ENCODE peak calls at places on chromosomes 2 and 18, in six cellular contexts. V, Z, F, I, S and K are unnamed samples.

GRCh38 chr2:177397501-177398289 is 5.1 kb downstream of the AGPS start:
- DNase-seq in V (no peak), Z (no peak), F (no peak), I (no peak), S (no peak), K (no peak)

GRCh38 chr2:101432411-101433181 is 42.3 kb downstream of the RFX8 start:
- DNase-seq in V (no peak), Z (no peak), F (no peak), I (no peak), S (no peak), K (no peak)

GRCh38 chr2:41621578-41621977 is 426.2 kb upstream of the PKDCC start:
- DNase-seq in V (no peak), Z (no peak), F (no peak), I (no peak), S (no peak), K (no peak)

GRCh38 chr18:73774836-73775509 is 372.7 kb downstream of the FBXO15 start:
- DNase-seq in V (no peak), Z (no peak), F (no peak), I (no peak), S (no peak), K (peak)

GRCh38 chr2:229896857-229897256 is 25.0 kb downstream of the TRIP12 start:
- DNase-seq in V (no peak), Z (no peak), F (no peak), I (no peak), S (no peak), K (no peak)

GRCh38 chr2:236345081-236345714 is 81.0 kb upstream of the ASB18 start:
- DNase-seq in V (no peak), Z (no peak), F (no peak), I (no peak), S (no peak), K (no peak)

GRCh38 chr2:160868891-160869290 is 291.3 kb upstream of the TANK start:
- DNase-seq in V (no peak), Z (no peak), F (no peak), I (no peak), S (no peak), K (no peak)

GRCh38 chr2:183389546-183390080 is 265.4 kb downstream of the NUP35 start:
- DNase-seq in V (no peak), Z (no peak), F (no peak), I (no peak), S (no peak), K (no peak)

GRCh38 chr2:191049728-191050639 is 36.0 kb upstream of the STAT1 start:
- DNase-seq in V (no peak), Z (no peak), F (no peak), I (peak), S (no peak), K (no peak)

GRCh38 chr2:174984561-174984960 is 20.6 kb downstream of the CHN1 start:
- DNase-seq in V (no peak), Z (no peak), F (no peak), I (no peak), S (no peak), K (no peak)

GRCh38 chr2:128603411-128603924 is 284.8 kb upstream of the HS6ST1 start:
- DNase-seq in V (no peak), Z (no peak), F (no peak), I (no peak), S (no peak), K (no peak)

GRCh38 chr18:6271585-6271984 is 143.1 kb downstream of the L3MBTL4 start:
- DNase-seq in V (no peak), Z (no peak), F (no peak), I (no peak), S (no peak), K (no peak)

DNA sequence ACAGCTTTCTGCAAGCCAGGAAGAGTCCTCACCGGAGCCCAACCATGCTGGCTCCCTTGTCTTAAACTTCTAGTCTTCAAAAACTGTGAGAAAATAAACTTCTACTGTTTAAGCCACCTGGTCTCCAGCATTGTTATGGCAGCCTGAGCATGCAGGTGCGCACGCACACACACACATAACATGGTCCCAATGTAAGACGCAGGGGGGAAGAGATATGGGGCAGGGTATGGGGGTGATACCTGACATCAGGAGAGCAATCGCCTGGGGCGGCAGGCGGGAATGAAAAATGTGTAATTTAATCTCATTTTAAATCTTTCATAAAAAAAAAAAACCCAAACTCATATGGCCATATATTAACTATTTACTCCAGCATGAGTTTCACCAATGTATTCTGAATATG is 18.0 kb downstream of the HJURP start:
- DNase-seq in V (no peak), Z (no peak), F (no peak), I (no peak), S (no peak), K (no peak)
- TF ChIP-seq JUND in V (no peak), Z (no peak), F (no peak), I (no peak), S (no peak), K (no peak)

DNA sequence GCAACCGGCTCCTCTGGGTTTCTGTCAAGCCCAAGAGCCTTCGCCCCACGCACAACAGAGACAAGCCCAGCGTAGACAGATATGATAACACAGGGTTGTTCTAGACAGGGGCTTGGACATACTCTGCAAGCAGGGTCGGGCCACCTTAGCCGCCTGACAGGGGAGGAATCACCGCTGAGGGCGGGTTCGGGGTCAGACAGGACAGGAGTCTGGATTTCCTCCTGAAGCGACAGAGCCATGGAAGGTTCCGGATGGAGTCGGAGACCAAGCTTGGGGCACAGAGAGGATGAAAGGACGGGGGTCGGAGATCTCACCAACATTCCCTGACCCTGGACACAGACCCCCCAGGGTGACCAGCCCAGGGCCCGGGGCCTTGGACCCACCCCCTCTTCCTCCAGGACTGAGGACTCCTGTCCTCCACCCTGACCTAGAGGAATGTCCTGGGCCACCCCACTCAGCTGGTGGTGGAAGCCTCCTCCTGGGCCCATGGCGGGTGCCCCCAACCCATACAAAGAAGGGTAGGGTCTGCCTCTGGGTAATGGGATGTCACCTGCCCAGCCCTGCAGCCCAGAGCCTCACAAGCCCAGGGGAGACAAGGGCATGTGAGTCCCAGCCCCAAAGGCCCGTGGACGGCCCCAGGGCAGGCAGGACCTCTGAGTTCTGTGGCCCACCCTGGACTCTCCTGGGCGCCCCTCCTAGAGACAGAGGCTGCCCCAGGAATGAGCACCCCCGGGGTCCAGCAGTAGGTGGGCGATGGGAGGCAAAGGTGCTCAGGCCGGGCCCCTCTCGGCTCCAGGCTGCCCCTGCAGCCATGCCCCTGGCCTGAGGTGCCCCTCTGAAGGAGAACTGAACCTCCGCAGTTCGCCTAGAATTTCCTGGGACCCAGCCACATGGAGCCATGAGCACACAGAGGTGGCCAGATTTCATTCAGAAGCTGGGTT is 44.1 kb upstream of the GPC1 start:
- DNase-seq in V (no peak), Z (no peak), F (no peak), I (no peak), S (no peak), K (no peak)
- TF ChIP-seq JUND in V (no peak), Z (no peak), F (no peak), I (no peak), S (no peak), K (no peak)

DNA sequence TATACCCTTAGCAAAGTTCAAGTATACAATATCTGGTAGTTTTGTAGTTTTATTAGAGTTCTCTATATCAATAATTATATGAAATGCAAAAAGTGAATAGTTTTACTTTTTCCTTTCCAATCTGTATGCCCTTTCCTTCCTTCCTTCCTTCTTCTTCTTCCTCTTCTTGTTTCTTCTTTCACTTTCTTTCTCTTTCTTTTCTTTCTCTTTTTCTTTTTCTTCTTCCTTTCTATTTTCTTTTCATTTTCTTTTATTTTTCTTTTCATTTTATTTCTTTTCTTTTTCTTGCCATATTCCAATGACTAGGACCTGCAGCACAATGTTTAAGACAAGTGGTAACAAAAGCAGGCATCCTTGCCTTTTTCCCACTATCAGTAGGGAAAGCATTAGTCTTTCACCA is 59.8 kb downstream of the CCDC68 start:
- DNase-seq in V (no peak), Z (no peak), F (no peak), I (no peak), S (no peak), K (no peak)
- TF ChIP-seq JUND in V (no peak), Z (no peak), F (no peak), I (no peak), S (no peak), K (no peak)

GRCh38 chr2:39413063-39413722 is 23.9 kb downstream of the MAP4K3 start:
- DNase-seq in V (no peak), Z (no peak), F (no peak), I (no peak), S (no peak), K (no peak)
- TF ChIP-seq JUND in V (no peak), Z (no peak), F (no peak), I (no peak), S (no peak), K (no peak)